ENCODE peak calls at places on chromosomes 13 and 19, in seven cellular contexts. D is T follicular helper cell; O is left cardiac atrium; W is SK-MEL-5; M is naive thymus-derived CD4-positive, alpha-beta T cell; V is frontal cortex; J is stimulated activated CD4-positive, alpha-beta T cell treated with anti-CD3 and anti-CD28 coated beads, Interleukin-2, amount 100 ng/mL, for 48 hours. E is an unnamed sample.

GRCh38 chr13:61111529-61111928 is 304.1 kb downstream of the PCDH20 start:
- DNase-seq in M (no peak), V (no peak), O (no peak), D (no peak), J (no peak), W (no peak), E (no peak)

GRCh38 chr13:101258071-101258470 is 158.2 kb downstream of the NALCN start:
- DNase-seq in D (no peak), J (peak; percentile 22), V (no peak), W (peak; percentile 35), O (no peak), M (no peak), E (peak; percentile 0)

GRCh38 chr13:101917475-101917810 is 465.0 kb downstream of the ITGBL1 start:
- DNase-seq in M (no peak), O (no peak), J (no peak), D (no peak), W (no peak), V (no peak), E (no peak)

GRCh38 chr19:1383311-1384084 is at the start of gene NDUFS7:
- DNase-seq in D (peak; percentile 86), J (peak; percentile 97), V (peak; percentile 89), O (peak; percentile 89), W (peak; percentile 78), M (peak; percentile 95), E (peak; percentile 94)

GRCh38 chr19:42596391-42597071 is 1.8 kb upstream of the CEACAM8 start:
- DNase-seq in O (peak; percentile 36), V (peak; percentile 38), J (peak; percentile 41), W (peak; percentile 39), M (peak; percentile 22), D (peak; percentile 5), E (peak; percentile 37)

GRCh38 chr19:41799444-41800000 is 3.1 kb downstream of the CEACAM3 start:
- DNase-seq in V (no peak), D (no peak), O (no peak), W (no peak), J (no peak), M (no peak), E (no peak)

GRCh38 chr19:29260477-29261317 is 47.7 kb upstream of the UQCRFS1 start:
- DNase-seq in O (no peak), V (no peak), D (no peak), M (no peak), J (peak; percentile 47), W (peak; percentile 74), E (no peak)

GRCh38 chr19:12052571-12053169 is at the start of gene ZNF878:
- DNase-seq in M (no peak), J (peak; percentile 60), O (peak; percentile 93), V (peak; percentile 83), W (peak; percentile 83), D (no peak), E (no peak)

GRCh38 chr19:46976845-46977320 is 42.8 kb upstream of the NPAS1 start:
- DNase-seq in V (no peak), M (no peak), O (peak; percentile 71), W (no peak), D (no peak), J (no peak), E (no peak)

GRCh38 chr13:46341112-46341711 is 45.8 kb downstream of the RUBCNL start:
- DNase-seq in J (peak; percentile 16), D (no peak), W (no peak), M (peak; percentile 16), O (no peak), V (no peak), E (no peak)

GRCh38 chr19:2063824-2064223 is 12.8 kb upstream of the MKNK2 start:
- DNase-seq in W (no peak), D (no peak), O (no peak), V (no peak), M (no peak), J (no peak), E (no peak)

GRCh38 chr19:38224014-38224862 is at the start of gene DPF1:
- DNase-seq in D (no peak), O (peak; percentile 53), V (peak; percentile 87), M (peak; percentile 32), J (peak; percentile 42), W (peak; percentile 78), E (peak; percentile 25)

GRCh38 chr19:12652219-12652618 is 14.3 kb downstream of the MAN2B1 start:
- DNase-seq in D (no peak), M (no peak), V (no peak), W (no peak), O (no peak), J (no peak), E (no peak)

GRCh38 chr13:45564108-45564507 is 51.4 kb downstream of the ERICH6B start:
- DNase-seq in M (no peak), O (no peak), D (no peak), J (no peak), V (no peak), W (no peak), E (no peak)

GRCh38 chr19:39327318-39327717 is 6.7 kb upstream of the LRFN1 start:
- DNase-seq in J (no peak), M (no peak), V (no peak), W (no peak), O (no peak), D (no peak), E (no peak)

GRCh38 chr13:49165798-49166752 is 54.1 kb upstream of the MLNR start:
- DNase-seq in O (no peak), M (no peak), V (no peak), D (no peak), J (no peak), W (no peak), E (no peak)

GRCh38 chr19:3458229-3458555 is 22.1 kb downstream of the SMIM24 start:
- DNase-seq in V (no peak), O (no peak), M (no peak), W (no peak), D (no peak), J (no peak), E (no peak)

GRCh38 chr19:13781547-13781946 is 7.3 kb downstream of the C19orf53 start:
- DNase-seq in W (peak; percentile 83), O (peak; percentile 84), D (no peak), V (no peak), J (no peak), M (no peak), E (no peak)

GRCh38 chr19:39792999-39793546 is 14.4 kb downstream of the LEUTX start:
- DNase-seq in V (peak; percentile 56), M (peak; percentile 75), W (peak; percentile 90), J (peak; percentile 77), O (peak; percentile 78), D (peak; percentile 52), E (peak; percentile 67)

GRCh38 chr19:33388817-33389573 is 15.5 kb downstream of the CEBPG start:
- DNase-seq in J (no peak), O (no peak), M (no peak), W (no peak), V (peak; percentile 43), D (no peak), E (no peak)

GRCh38 chr13:114001331-114002008 is 27.6 kb upstream of the C13orf46 start:
- DNase-seq in O (peak; percentile 14), J (no peak), W (no peak), V (no peak), D (no peak), M (no peak), E (no peak)

GRCh38 chr13:48155850-48156249 is 60.9 kb upstream of the MED4 start:
- DNase-seq in D (peak; percentile 37), J (no peak), M (peak; percentile 79), W (peak; percentile 11), O (no peak), V (no peak), E (no peak)

GRCh38 chr13:32314968-32315254 is 252 bp downstream of the ZAR1L start:
- DNase-seq in V (peak; percentile 32), W (peak; percentile 39), O (no peak), J (peak; percentile 40), D (peak; percentile 31), M (peak; percentile 74), E (peak; percentile 38)

GRCh38 chr19:18223860-18224524 is 2.2 kb downstream of the PDE4C start:
- DNase-seq in V (no peak), O (peak; percentile 50), J (no peak), D (no peak), W (peak; percentile 48), M (no peak), E (no peak)

GRCh38 chr19:2334986-2335846 is 6.7 kb downstream of the SPPL2B start:
- DNase-seq in M (peak; percentile 33), D (no peak), O (no peak), J (no peak), V (no peak), W (no peak), E (no peak)

GRCh38 chr19:1134431-1134830 is 30.6 kb downstream of the GPX4 start:
- DNase-seq in M (no peak), D (no peak), V (no peak), O (no peak), J (no peak), W (no peak), E (no peak)

GRCh38 chr13:22837980-22838615 is 342.7 kb upstream of the SGCG start:
- DNase-seq in O (no peak), J (no peak), M (no peak), D (no peak), W (no peak), V (peak; percentile 15), E (no peak)

GRCh38 chr13:107809125-107809524 is 406.2 kb downstream of the LIG4 start:
- DNase-seq in O (no peak), V (no peak), D (no peak), J (no peak), W (no peak), M (no peak), E (no peak)

GRCh38 chr13:20711301-20712044 is 8.0 kb downstream of the IL17D start:
- DNase-seq in W (peak; percentile 41), V (no peak), M (no peak), O (no peak), J (no peak), D (no peak), E (no peak)

GRCh38 chr19:401836-402535 is 7.0 kb downstream of the C2CD4C start:
- DNase-seq in J (no peak), V (no peak), D (no peak), M (no peak), O (no peak), W (no peak), E (no peak)

GRCh38 chr13:29162638-29163037 is 342.5 kb downstream of the MTUS2 start:
- DNase-seq in J (no peak), M (no peak), O (no peak), W (no peak), D (no peak), V (peak; percentile 4), E (no peak)

GRCh38 chr13:44280461-44280860 is 93.2 kb upstream of the SERP2 start:
- DNase-seq in M (no peak), D (no peak), V (no peak), W (peak; percentile 24), O (no peak), J (no peak), E (no peak)

GRCh38 chr19:16917401-16917800 is 28.6 kb downstream of the F2RL3 start:
- DNase-seq in J (no peak), D (no peak), V (no peak), W (no peak), O (no peak), M (no peak), E (no peak)

GRCh38 chr19:482186-483041 is 13.9 kb upstream of the MADCAM1 start:
- DNase-seq in O (peak; percentile 15), V (no peak), M (no peak), D (no peak), J (no peak), W (no peak), E (no peak)

GRCh38 chr13:46622013-46622917 is 69.3 kb downstream of the LRCH1 start:
- DNase-seq in O (no peak), M (no peak), J (no peak), W (no peak), V (no peak), D (no peak), E (no peak)

GRCh38 chr19:13996928-13997636 is 9.0 kb downstream of the RFX1 start:
- DNase-seq in D (no peak), W (no peak), O (no peak), V (no peak), M (no peak), J (no peak), E (no peak)

E was measured in T-helper 9 cell.